ENCODE peak calls at places on chromosomes 11 and 22, in eight cellular contexts. P is GM12878, B is small intestine, D is neural progenitor cell, F is body of pancreas, N is aorta, U is mesendoderm, M is PC-3. C is an unnamed sample. For H3K36me3, the result is how much of the 10 kb centered on the place peaks cover.

GRCh38 chr11:78220218-78221157 is 31.8 kb downstream of the USP35 start:
- DNase-seq in P (no peak), B (no peak), D (no peak), F (no peak), N (no peak), U (no peak), M (no peak), C (no peak)

GRCh38 chr11:45791524-45791923 is 13.4 kb upstream of the SLC35C1 start:
- DNase-seq in P (no peak), B (no peak), D (no peak), F (no peak), N (no peak), U (no peak), M (no peak), C (no peak)

GRCh38 chr22:49331223-49331815 is 496.4 kb downstream of the BRD1 start:
- DNase-seq in P (no peak), B (no peak), D (no peak), F (no peak), N (peak), U (no peak), M (no peak), C (no peak)

GRCh38 chr22:44392446-44392921 is 79.7 kb upstream of the SHISAL1 start:
- DNase-seq in P (no peak), B (no peak), D (no peak), F (peak), N (peak), U (no peak), M (peak), C (no peak)

GRCh38 chr11:30876228-30876627 is 290.1 kb upstream of the MPPED2 start:
- DNase-seq in P (no peak), B (no peak), D (no peak), F (no peak), N (no peak), U (no peak), M (no peak), C (no peak)

GRCh38 chr11:86458294-86459001 is 83.8 kb downstream of the CCDC81 start:
- DNase-seq in P (no peak), B (no peak), D (no peak), F (no peak), N (no peak), U (no peak), M (no peak), C (no peak)

GRCh38 chr11:48066881-48067800 is 86.8 kb downstream of the PTPRJ start:
- DNase-seq in P (no peak), B (no peak), D (peak), F (no peak), N (no peak), U (peak), M (no peak), C (no peak)

GRCh38 chr22:33803371-33803770 is 116.9 kb downstream of the LARGE1 start:
- DNase-seq in P (no peak), B (peak), D (no peak), F (no peak), N (no peak), U (peak), M (peak), C (no peak)

GRCh38 chr11:1742869-1743586 is 7.4 kb downstream of the IFITM10 start:
- DNase-seq in P (no peak), B (no peak), D (no peak), F (no peak), N (no peak), U (no peak), M (no peak), C (no peak)

GRCh38 chr22:42065408-42066132 is 5.0 kb downstream of the NAGA start:
- DNase-seq in P (no peak), B (no peak), D (no peak), F (no peak), N (no peak), U (peak), M (no peak), C (no peak)

GRCh38 chr22:42062506-42063190 is 8.0 kb downstream of the NAGA start:
- DNase-seq in P (no peak), B (no peak), D (no peak), F (no peak), N (no peak), U (no peak), M (no peak), C (no peak)

GRCh38 chr22:42066133-42066761 is 4.4 kb downstream of the NAGA start:
- DNase-seq in P (no peak), B (no peak), D (no peak), F (no peak), N (no peak), U (no peak), M (no peak), C (no peak)

GRCh38 chr22:42066937-42067336 is 3.7 kb downstream of the NAGA start:
- DNase-seq in P (no peak), B (no peak), D (no peak), F (no peak), N (no peak), U (no peak), M (no peak), C (no peak)

GRCh38 chr22:42064629-42065028 is 6.0 kb downstream of the NAGA start:
- DNase-seq in P (no peak), B (peak), D (no peak), F (no peak), N (no peak), U (no peak), M (no peak), C (no peak)
- H3K36me3 ChIP-seq in P (under half), B (under half), D (under half), F (under half), N (under half), U (under half), M (under half), C (under half)

DNA sequence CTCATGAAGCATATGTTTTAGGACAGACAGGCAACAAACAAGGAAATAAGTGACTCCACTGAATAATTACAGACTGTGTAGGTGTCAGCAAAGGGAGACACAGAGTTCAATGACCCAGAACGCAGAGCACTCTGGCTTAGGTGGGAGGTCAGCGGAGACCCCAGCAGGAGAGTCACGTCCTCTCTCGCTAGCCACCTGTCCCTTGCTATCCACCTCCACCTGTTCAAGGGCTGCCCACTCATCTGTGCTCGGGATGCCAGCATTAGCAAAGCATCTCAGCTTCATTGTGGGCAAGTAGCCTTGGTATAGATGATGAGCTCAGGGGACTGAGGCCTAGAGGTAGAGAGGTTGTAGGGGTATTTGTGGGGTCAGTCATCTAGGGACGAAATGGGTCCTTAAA is 21.8 kb upstream of the ATXN10 start:
- DNase-seq in P (no peak), B (no peak), D (no peak), F (no peak), N (no peak), U (no peak), M (no peak), C (no peak)
- H3K4me3 ChIP-seq in P (no peak), B (no peak), D (no peak), F (no peak), N (no peak), U (no peak), M (no peak), C (no peak)

GRCh38 chr11:123152951-123153350 is 42.1 kb downstream of the CLMP start:
- DNase-seq in P (no peak), B (no peak), D (no peak), F (no peak), N (no peak), U (no peak), M (no peak), C (no peak)

GRCh38 chr11:123145661-123146060 is 49.4 kb downstream of the CLMP start:
- DNase-seq in P (no peak), B (peak), D (peak), F (peak), N (no peak), U (peak), M (no peak), C (no peak)

GRCh38 chr11:123150882-123151281 is 44.2 kb downstream of the CLMP start:
- DNase-seq in P (no peak), B (no peak), D (no peak), F (no peak), N (no peak), U (no peak), M (no peak), C (no peak)

GRCh38 chr11:123151366-123151765 is 43.7 kb downstream of the CLMP start:
- DNase-seq in P (no peak), B (no peak), D (no peak), F (no peak), N (no peak), U (no peak), M (no peak), C (no peak)
- H3K27ac ChIP-seq in P (no peak), B (no peak), D (no peak), F (no peak), N (no peak), U (no peak), M (no peak), C (no peak)

GRCh38 chr11:34064291-34064690 is 12.8 kb downstream of the CAPRIN1 start:
- DNase-seq in P (no peak), B (no peak), D (no peak), F (no peak), N (no peak), U (no peak), M (no peak), C (no peak)
- H3K36me3 ChIP-seq in P (under half), B (under half), D (under half), F (under half), N (under half), U (under half), M (under half), C (under half)

GRCh38 chr11:62444835-62445234 is 26.0 kb downstream of the SCGB1A1 start:
- DNase-seq in P (no peak), B (peak), D (no peak), F (no peak), N (no peak), U (no peak), M (no peak), C (no peak)
- H3K4me3 ChIP-seq in P (peak), B (no peak), D (no peak), F (no peak), N (no peak), U (no peak), M (no peak), C (peak)

GRCh38 chr11:128765571-128766530 is 72.0 kb downstream of the FLI1 start:
- DNase-seq in P (no peak), B (no peak), D (no peak), F (peak), N (no peak), U (no peak), M (no peak), C (no peak)

GRCh38 chr11:128764617-128765095 is 70.8 kb downstream of the FLI1 start:
- DNase-seq in P (no peak), B (peak), D (peak), F (peak), N (no peak), U (no peak), M (no peak), C (no peak)

GRCh38 chr11:128767518-128767917 is 73.6 kb downstream of the FLI1 start:
- DNase-seq in P (no peak), B (no peak), D (no peak), F (no peak), N (no peak), U (no peak), M (peak), C (no peak)

GRCh38 chr11:128765104-128765503 is 71.2 kb downstream of the FLI1 start:
- DNase-seq in P (no peak), B (no peak), D (no peak), F (no peak), N (no peak), U (no peak), M (no peak), C (no peak)

GRCh38 chr11:128766687-128767086 is 72.8 kb downstream of the FLI1 start:
- DNase-seq in P (no peak), B (no peak), D (no peak), F (peak), N (no peak), U (no peak), M (no peak), C (no peak)
- H3K27ac ChIP-seq in P (no peak), B (no peak), D (no peak), F (no peak), N (no peak), U (no peak), M (no peak), C (no peak)

GRCh38 chr22:29288837-29289236 is 17.6 kb upstream of the GAS2L1 start:
- DNase-seq in P (no peak), B (no peak), D (no peak), F (no peak), N (no peak), U (no peak), M (no peak), C (no peak)

GRCh38 chr22:29292379-29292778 is 14.1 kb upstream of the GAS2L1 start:
- DNase-seq in P (no peak), B (no peak), D (no peak), F (no peak), N (no peak), U (no peak), M (no peak), C (no peak)

GRCh38 chr22:29290061-29290460 is 16.4 kb upstream of the GAS2L1 start:
- DNase-seq in P (no peak), B (no peak), D (no peak), F (no peak), N (no peak), U (no peak), M (no peak), C (no peak)

DNA sequence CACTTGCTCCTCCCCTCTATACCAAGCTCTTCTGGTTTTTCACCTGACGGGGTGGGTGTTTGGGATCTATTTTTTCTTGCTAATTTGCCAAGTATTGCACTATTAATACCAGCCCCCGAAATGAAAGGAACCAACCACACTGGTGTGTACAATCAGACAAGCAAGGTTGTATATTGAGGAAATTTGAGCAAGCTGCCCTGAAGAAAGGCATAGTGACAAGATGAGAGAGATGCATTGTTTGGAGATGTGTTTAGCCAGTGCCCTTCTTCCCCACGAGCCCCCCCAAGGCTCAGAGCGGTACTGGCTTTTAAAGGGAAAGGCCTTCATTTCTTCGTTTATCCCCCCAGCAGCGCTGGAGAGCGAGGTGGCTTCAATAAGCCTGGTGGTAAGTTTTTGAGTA is 15.2 kb upstream of the GAS2L1 start:
- DNase-seq in P (no peak), B (no peak), D (no peak), F (no peak), N (no peak), U (peak), M (no peak), C (no peak)
- H3K36me3 ChIP-seq in P (under half), B (under half), D (under half), F (under half), N (under half), U (under half), M (half or more), C (under half)